ENCODE peak calls at places on chromosomes 16 and 17, in ten cellular contexts. One of them, this sample, is unnamed.

GRCh38 chr17:31842416-31843381 is 16.3 kb downstream of the COPRS start:
- DNase-seq in GM13977: peak; percentile 76
- DNase-seq in heart right ventricle: peak; percentile 61
- DNase-seq in AG10803: peak; percentile 81
- DNase-seq in endothelial cell: peak; percentile 83
- DNase-seq in fibroblast of pulmonary artery: peak; percentile 88
- DNase-seq in right atrium auricular region: peak; percentile 83
- DNase-seq in cardiac muscle cell: peak; percentile 88
- DNase-seq in CD4-positive, alpha-beta T cell: peak; percentile 47
- DNase-seq in uterus: peak; percentile 75
- DNase-seq in this sample: peak; percentile 78

GRCh38 chr17:34584805-34585416 is 5.5 kb downstream of the TMEM132E start:
- DNase-seq in CD4-positive, alpha-beta T cell: no peak
- DNase-seq in GM13977: no peak
- DNase-seq in fibroblast of pulmonary artery: peak; percentile 29
- DNase-seq in cardiac muscle cell: peak; percentile 77
- DNase-seq in uterus: no peak
- DNase-seq in heart right ventricle: no peak
- DNase-seq in endothelial cell: no peak
- DNase-seq in AG10803: peak; percentile 13
- DNase-seq in right atrium auricular region: no peak
- DNase-seq in this sample: peak; percentile 35

GRCh38 chr17:41917957-41918391 is 777 bp downstream of the ACLY start:
- DNase-seq in CD4-positive, alpha-beta T cell: peak; percentile 19
- DNase-seq in GM13977: no peak
- DNase-seq in right atrium auricular region: peak; percentile 63
- DNase-seq in uterus: peak; percentile 52
- DNase-seq in fibroblast of pulmonary artery: peak; percentile 39
- DNase-seq in heart right ventricle: peak; percentile 78
- DNase-seq in endothelial cell: peak; percentile 34
- DNase-seq in cardiac muscle cell: peak; percentile 66
- DNase-seq in AG10803: no peak
- DNase-seq in this sample: peak; percentile 32

GRCh38 chr17:33696102-33696501 is 403.0 kb upstream of the ASIC2 start:
- DNase-seq in endothelial cell: no peak
- DNase-seq in uterus: no peak
- DNase-seq in GM13977: no peak
- DNase-seq in fibroblast of pulmonary artery: no peak
- DNase-seq in CD4-positive, alpha-beta T cell: no peak
- DNase-seq in AG10803: no peak
- DNase-seq in right atrium auricular region: no peak
- DNase-seq in heart right ventricle: no peak
- DNase-seq in cardiac muscle cell: no peak
- DNase-seq in this sample: no peak

GRCh38 chr17:34537445-34537844 is 41.9 kb upstream of the TMEM132E start:
- DNase-seq in uterus: no peak
- DNase-seq in cardiac muscle cell: no peak
- DNase-seq in CD4-positive, alpha-beta T cell: no peak
- DNase-seq in heart right ventricle: no peak
- DNase-seq in GM13977: no peak
- DNase-seq in endothelial cell: no peak
- DNase-seq in fibroblast of pulmonary artery: no peak
- DNase-seq in AG10803: no peak
- DNase-seq in right atrium auricular region: no peak
- DNase-seq in this sample: no peak

GRCh38 chr17:36661688-36662087 is 60.3 kb downstream of the MRM1 start:
- DNase-seq in right atrium auricular region: no peak
- DNase-seq in AG10803: no peak
- DNase-seq in endothelial cell: no peak
- DNase-seq in GM13977: no peak
- DNase-seq in cardiac muscle cell: no peak
- DNase-seq in CD4-positive, alpha-beta T cell: no peak
- DNase-seq in heart right ventricle: no peak
- DNase-seq in uterus: no peak
- DNase-seq in fibroblast of pulmonary artery: no peak
- DNase-seq in this sample: no peak

GRCh38 chr17:49224198-49224996 is 6.2 kb downstream of the PHOSPHO1 start:
- DNase-seq in right atrium auricular region: no peak
- DNase-seq in CD4-positive, alpha-beta T cell: peak; percentile 41
- DNase-seq in GM13977: peak; percentile 59
- DNase-seq in uterus: no peak
- DNase-seq in heart right ventricle: peak; percentile 34
- DNase-seq in cardiac muscle cell: peak; percentile 31
- DNase-seq in fibroblast of pulmonary artery: no peak
- DNase-seq in endothelial cell: peak; percentile 40
- DNase-seq in AG10803: no peak
- DNase-seq in this sample: peak; percentile 57

GRCh38 chr17:63436523-63437110 is 9.5 kb downstream of the CYB561 start:
- DNase-seq in AG10803: no peak
- DNase-seq in uterus: no peak
- DNase-seq in endothelial cell: no peak
- DNase-seq in fibroblast of pulmonary artery: peak; percentile 56
- DNase-seq in right atrium auricular region: no peak
- DNase-seq in GM13977: no peak
- DNase-seq in heart right ventricle: no peak
- DNase-seq in CD4-positive, alpha-beta T cell: no peak
- DNase-seq in cardiac muscle cell: no peak
- DNase-seq in this sample: no peak

GRCh38 chr17:7834891-7835817 is 1.1 kb downstream of the KDM6B start:
- DNase-seq in GM13977: peak; percentile 94
- DNase-seq in AG10803: peak; percentile 99
- DNase-seq in fibroblast of pulmonary artery: peak; percentile 99
- DNase-seq in right atrium auricular region: peak; percentile 98
- DNase-seq in cardiac muscle cell: peak; percentile 98
- DNase-seq in uterus: peak; percentile 98
- DNase-seq in heart right ventricle: peak; percentile 97
- DNase-seq in CD4-positive, alpha-beta T cell: peak; percentile 86
- DNase-seq in endothelial cell: peak; percentile 96
- DNase-seq in this sample: peak; percentile 94

GRCh38 chr17:7834554-7834890 is 505 bp downstream of the KDM6B start:
- DNase-seq in heart right ventricle: peak; percentile 73
- DNase-seq in uterus: peak; percentile 75
- DNase-seq in GM13977: peak; percentile 52
- DNase-seq in endothelial cell: no peak
- DNase-seq in cardiac muscle cell: no peak
- DNase-seq in CD4-positive, alpha-beta T cell: peak; percentile 60
- DNase-seq in AG10803: no peak
- DNase-seq in right atrium auricular region: no peak
- DNase-seq in fibroblast of pulmonary artery: no peak
- DNase-seq in this sample: peak; percentile 59

GRCh38 chr17:7833011-7833794 is 814 bp upstream of the KDM6B start:
- DNase-seq in heart right ventricle: no peak
- DNase-seq in cardiac muscle cell: no peak
- DNase-seq in right atrium auricular region: no peak
- DNase-seq in uterus: peak; percentile 29
- DNase-seq in CD4-positive, alpha-beta T cell: no peak
- DNase-seq in endothelial cell: no peak
- DNase-seq in GM13977: no peak
- DNase-seq in fibroblast of pulmonary artery: no peak
- DNase-seq in AG10803: no peak
- DNase-seq in this sample: no peak

GRCh38 chr17:7832431-7832830 is 1.6 kb upstream of the KDM6B start:
- DNase-seq in cardiac muscle cell: no peak
- DNase-seq in CD4-positive, alpha-beta T cell: no peak
- DNase-seq in endothelial cell: no peak
- DNase-seq in fibroblast of pulmonary artery: no peak
- DNase-seq in uterus: no peak
- DNase-seq in right atrium auricular region: no peak
- DNase-seq in AG10803: no peak
- DNase-seq in GM13977: no peak
- DNase-seq in heart right ventricle: no peak
- DNase-seq in this sample: no peak

GRCh38 chr17:7833795-7834553 is at the start of gene KDM6B:
- DNase-seq in right atrium auricular region: peak; percentile 96
- DNase-seq in AG10803: peak; percentile 88
- DNase-seq in cardiac muscle cell: peak; percentile 96
- DNase-seq in uterus: peak; percentile 95
- DNase-seq in heart right ventricle: peak; percentile 94
- DNase-seq in fibroblast of pulmonary artery: peak; percentile 92
- DNase-seq in endothelial cell: peak; percentile 85
- DNase-seq in CD4-positive, alpha-beta T cell: peak; percentile 83
- DNase-seq in GM13977: peak; percentile 92
- DNase-seq in this sample: peak; percentile 91
- TF ChIP-seq CTCF in right atrium auricular region: peak; percentile 40
- TF ChIP-seq CTCF in AG10803: no peak
- TF ChIP-seq CTCF in cardiac muscle cell: no peak
- TF ChIP-seq CTCF in uterus: no peak
- TF ChIP-seq CTCF in heart right ventricle: no peak
- TF ChIP-seq CTCF in fibroblast of pulmonary artery: no peak
- TF ChIP-seq CTCF in endothelial cell: no peak
- TF ChIP-seq CTCF in CD4-positive, alpha-beta T cell: no peak
- TF ChIP-seq CTCF in GM13977: no peak
- TF ChIP-seq CTCF in this sample: no peak

GRCh38 chr17:18166894-18167293 is 16.7 kb upstream of the ALKBH5 start:
- DNase-seq in right atrium auricular region: no peak
- DNase-seq in AG10803: no peak
- DNase-seq in uterus: no peak
- DNase-seq in CD4-positive, alpha-beta T cell: no peak
- DNase-seq in heart right ventricle: no peak
- DNase-seq in fibroblast of pulmonary artery: no peak
- DNase-seq in GM13977: no peak
- DNase-seq in cardiac muscle cell: no peak
- DNase-seq in endothelial cell: no peak
- DNase-seq in this sample: no peak
- TF ChIP-seq CTCF in right atrium auricular region: no peak
- TF ChIP-seq CTCF in AG10803: peak; percentile 11
- TF ChIP-seq CTCF in uterus: no peak
- TF ChIP-seq CTCF in CD4-positive, alpha-beta T cell: no peak
- TF ChIP-seq CTCF in heart right ventricle: no peak
- TF ChIP-seq CTCF in fibroblast of pulmonary artery: no peak
- TF ChIP-seq CTCF in GM13977: peak; percentile 44
- TF ChIP-seq CTCF in cardiac muscle cell: peak; percentile 18
- TF ChIP-seq CTCF in endothelial cell: no peak
- TF ChIP-seq CTCF in this sample: no peak

GRCh38 chr16:17369441-17369951 is 101.3 kb downstream of the XYLT1 start:
- DNase-seq in cardiac muscle cell: no peak
- DNase-seq in GM13977: peak; percentile 39
- DNase-seq in AG10803: no peak
- DNase-seq in heart right ventricle: peak; percentile 52
- DNase-seq in CD4-positive, alpha-beta T cell: peak; percentile 61
- DNase-seq in endothelial cell: no peak
- DNase-seq in fibroblast of pulmonary artery: no peak
- DNase-seq in uterus: peak; percentile 35
- DNase-seq in right atrium auricular region: no peak
- DNase-seq in this sample: peak; percentile 53
- TF ChIP-seq CTCF in cardiac muscle cell: no peak
- TF ChIP-seq CTCF in GM13977: no peak
- TF ChIP-seq CTCF in AG10803: no peak
- TF ChIP-seq CTCF in heart right ventricle: no peak
- TF ChIP-seq CTCF in CD4-positive, alpha-beta T cell: no peak
- TF ChIP-seq CTCF in endothelial cell: no peak
- TF ChIP-seq CTCF in fibroblast of pulmonary artery: no peak
- TF ChIP-seq CTCF in uterus: no peak
- TF ChIP-seq CTCF in right atrium auricular region: no peak
- TF ChIP-seq CTCF in this sample: no peak

GRCh38 chr16:54446639-54447038 is 160.1 kb upstream of the IRX3 start:
- DNase-seq in endothelial cell: no peak
- DNase-seq in fibroblast of pulmonary artery: peak; percentile 84
- DNase-seq in right atrium auricular region: peak; percentile 92
- DNase-seq in CD4-positive, alpha-beta T cell: no peak
- DNase-seq in GM13977: no peak
- DNase-seq in AG10803: peak; percentile 95
- DNase-seq in heart right ventricle: peak; percentile 56
- DNase-seq in cardiac muscle cell: no peak
- DNase-seq in uterus: no peak
- DNase-seq in this sample: no peak
- TF ChIP-seq CTCF in endothelial cell: no peak
- TF ChIP-seq CTCF in fibroblast of pulmonary artery: no peak
- TF ChIP-seq CTCF in right atrium auricular region: no peak
- TF ChIP-seq CTCF in CD4-positive, alpha-beta T cell: no peak
- TF ChIP-seq CTCF in GM13977: no peak
- TF ChIP-seq CTCF in AG10803: peak; percentile 19
- TF ChIP-seq CTCF in heart right ventricle: peak; percentile 30
- TF ChIP-seq CTCF in cardiac muscle cell: no peak
- TF ChIP-seq CTCF in uterus: no peak
- TF ChIP-seq CTCF in this sample: no peak

GRCh38 chr17:75720656-75721462 is at the start of gene ITGB4:
- DNase-seq in fibroblast of pulmonary artery: no peak
- DNase-seq in uterus: no peak
- DNase-seq in CD4-positive, alpha-beta T cell: peak; percentile 46
- DNase-seq in AG10803: no peak
- DNase-seq in heart right ventricle: peak; percentile 49
- DNase-seq in GM13977: peak; percentile 88
- DNase-seq in right atrium auricular region: no peak
- DNase-seq in endothelial cell: peak; percentile 16
- DNase-seq in cardiac muscle cell: peak; percentile 49
- DNase-seq in this sample: peak; percentile 92
- TF ChIP-seq CTCF in fibroblast of pulmonary artery: no peak
- TF ChIP-seq CTCF in uterus: no peak
- TF ChIP-seq CTCF in CD4-positive, alpha-beta T cell: no peak
- TF ChIP-seq CTCF in AG10803: no peak
- TF ChIP-seq CTCF in heart right ventricle: no peak
- TF ChIP-seq CTCF in GM13977: no peak
- TF ChIP-seq CTCF in right atrium auricular region: peak; percentile 16
- TF ChIP-seq CTCF in endothelial cell: no peak
- TF ChIP-seq CTCF in cardiac muscle cell: no peak
- TF ChIP-seq CTCF in this sample: no peak

GRCh38 chr17:53912117-53912516 is 89.4 kb downstream of the KIF2B start:
- DNase-seq in cardiac muscle cell: no peak
- DNase-seq in endothelial cell: no peak
- DNase-seq in CD4-positive, alpha-beta T cell: no peak
- DNase-seq in heart right ventricle: no peak
- DNase-seq in AG10803: no peak
- DNase-seq in GM13977: no peak
- DNase-seq in fibroblast of pulmonary artery: no peak
- DNase-seq in uterus: no peak
- DNase-seq in right atrium auricular region: no peak
- DNase-seq in this sample: no peak

GRCh38 chr17:53909802-53910201 is 87.1 kb downstream of the KIF2B start:
- DNase-seq in heart right ventricle: no peak
- DNase-seq in endothelial cell: no peak
- DNase-seq in cardiac muscle cell: no peak
- DNase-seq in right atrium auricular region: no peak
- DNase-seq in GM13977: no peak
- DNase-seq in AG10803: no peak
- DNase-seq in uterus: no peak
- DNase-seq in CD4-positive, alpha-beta T cell: no peak
- DNase-seq in fibroblast of pulmonary artery: no peak
- DNase-seq in this sample: no peak
- TF ChIP-seq CTCF in heart right ventricle: no peak
- TF ChIP-seq CTCF in endothelial cell: no peak
- TF ChIP-seq CTCF in cardiac muscle cell: no peak
- TF ChIP-seq CTCF in right atrium auricular region: no peak
- TF ChIP-seq CTCF in GM13977: no peak
- TF ChIP-seq CTCF in AG10803: no peak
- TF ChIP-seq CTCF in uterus: no peak
- TF ChIP-seq CTCF in CD4-positive, alpha-beta T cell: no peak
- TF ChIP-seq CTCF in fibroblast of pulmonary artery: no peak
- TF ChIP-seq CTCF in this sample: no peak

GRCh38 chr16:72952404-72953301 is 95.3 kb downstream of the ZFHX3 start:
- DNase-seq in right atrium auricular region: no peak
- DNase-seq in uterus: no peak
- DNase-seq in GM13977: no peak
- DNase-seq in cardiac muscle cell: no peak
- DNase-seq in fibroblast of pulmonary artery: peak; percentile 50
- DNase-seq in CD4-positive, alpha-beta T cell: no peak
- DNase-seq in AG10803: peak; percentile 58
- DNase-seq in heart right ventricle: no peak
- DNase-seq in endothelial cell: no peak
- DNase-seq in this sample: no peak
- TF ChIP-seq CTCF in right atrium auricular region: no peak
- TF ChIP-seq CTCF in uterus: no peak
- TF ChIP-seq CTCF in GM13977: no peak
- TF ChIP-seq CTCF in cardiac muscle cell: no peak
- TF ChIP-seq CTCF in fibroblast of pulmonary artery: no peak
- TF ChIP-seq CTCF in CD4-positive, alpha-beta T cell: no peak
- TF ChIP-seq CTCF in AG10803: no peak
- TF ChIP-seq CTCF in heart right ventricle: no peak
- TF ChIP-seq CTCF in endothelial cell: no peak
- TF ChIP-seq CTCF in this sample: no peak

GRCh38 chr17:57767561-57767960 is 22.5 kb upstream of the CCDC182 start:
- DNase-seq in right atrium auricular region: no peak
- DNase-seq in cardiac muscle cell: no peak
- DNase-seq in CD4-positive, alpha-beta T cell: no peak
- DNase-seq in AG10803: no peak
- DNase-seq in heart right ventricle: no peak
- DNase-seq in uterus: no peak
- DNase-seq in endothelial cell: no peak
- DNase-seq in fibroblast of pulmonary artery: no peak
- DNase-seq in GM13977: no peak
- DNase-seq in this sample: no peak
- TF ChIP-seq CTCF in right atrium auricular region: no peak
- TF ChIP-seq CTCF in cardiac muscle cell: no peak
- TF ChIP-seq CTCF in CD4-positive, alpha-beta T cell: no peak
- TF ChIP-seq CTCF in AG10803: no peak
- TF ChIP-seq CTCF in heart right ventricle: no peak
- TF ChIP-seq CTCF in uterus: no peak
- TF ChIP-seq CTCF in endothelial cell: no peak
- TF ChIP-seq CTCF in fibroblast of pulmonary artery: no peak
- TF ChIP-seq CTCF in GM13977: no peak
- TF ChIP-seq CTCF in this sample: no peak